ENCODE peak calls at places on chromosomes 4 and X, in five cellular contexts. I is Daoy; P is heart left ventricle; U is naive thymus-derived CD4-positive, alpha-beta T cell; Y is AG08396. J is an unnamed sample.

GRCh38 chr4:84899616-84900015 is 66.9 kb downstream of the WDFY3 start:
- DNase-seq in I (no peak), P (no peak), U (no peak), Y (no peak), J (no peak)

GRCh38 chrX:10769165-10769564 is 148.8 kb upstream of the MID1 start:
- DNase-seq in P (no peak), Y (peak; percentile 15), U (no peak), I (peak; percentile 14), J (peak; percentile 34)

GRCh38 chrX:12423346-12423745 is 285.1 kb downstream of the FRMPD4 start:
- DNase-seq in I (no peak), U (no peak), P (no peak), Y (no peak), J (no peak)

GRCh38 chr4:27154706-27155105 is 294.1 kb downstream of the STIM2 start:
- DNase-seq in I (no peak), U (no peak), P (no peak), Y (no peak), J (peak; percentile 89)

GRCh38 chrX:105706041-105706440 is 116.3 kb upstream of the NRK start:
- DNase-seq in I (no peak), U (no peak), Y (no peak), P (no peak), J (no peak)

GRCh38 chrX:74534569-74535038 is 79.8 kb downstream of the RLIM start:
- DNase-seq in P (no peak), I (peak; percentile 85), Y (peak; percentile 52), U (no peak), J (peak; percentile 85)

GRCh38 chrX:13131511-13132137 is 87.2 kb upstream of the FAM9C start:
- DNase-seq in I (no peak), U (no peak), P (no peak), Y (no peak), J (peak; percentile 6)

GRCh38 chrX:70979136-70979762 is 48.4 kb upstream of the SLC7A3 start:
- DNase-seq in Y (peak; percentile 24), U (no peak), I (peak; percentile 8), P (no peak), J (peak; percentile 33)

GRCh38 chr4:114464873-114465272 is 133.7 kb upstream of the UGT8 start:
- DNase-seq in U (no peak), I (no peak), P (no peak), Y (peak; percentile 12), J (peak; percentile 3)

GRCh38 chr4:114606240-114606639 is 7.6 kb downstream of the UGT8 start:
- DNase-seq in I (no peak), P (no peak), U (no peak), Y (no peak), J (no peak)

GRCh38 chrX:137194164-137194563 is 160.4 kb upstream of the GPR101 start:
- DNase-seq in U (no peak), I (peak; percentile 23), Y (peak; percentile 3), P (no peak), J (peak; percentile 36)

GRCh38 chr4:146153964-146154536 is 21.5 kb upstream of the LSM6 start:
- DNase-seq in U (no peak), I (no peak), Y (no peak), P (no peak), J (no peak)